ENCODE peak calls at places on chromosomes 11 and 22, in four cellular contexts. H is astrocyte of the spinal cord, Z is BJ, Q is fibroblast of lung. O is an unnamed sample.
A peak's percentile ranks its signal among the peaks of the same experiment; 100 is the strongest.

GRCh38 chr22:19663286-19663815 is 51.0 kb upstream of the SEPTIN5 start:
- DNase-seq in H (peak; percentile 83), Z (no peak), Q (peak; percentile 88), O (peak; percentile 86)

GRCh38 chr11:100752371-100753073 is 65.4 kb downstream of the ARHGAP42 start:
- DNase-seq in H (no peak), Z (no peak), Q (no peak), O (no peak)

GRCh38 chr11:96065379-96065778 is 141.5 kb upstream of the MTMR2 start:
- DNase-seq in H (no peak), Z (no peak), Q (peak; percentile 29), O (no peak)

GRCh38 chr11:130165601-130166456 is 6.2 kb downstream of the ST14 start:
- DNase-seq in H (no peak), Z (no peak), Q (no peak), O (no peak)

GRCh38 chr11:33735166-33735425 is 1.1 kb downstream of the CD59 start:
- DNase-seq in H (no peak), Z (no peak), Q (no peak), O (no peak)

GRCh38 chr22:37326726-37327125 is 44.4 kb downstream of the CYTH4 start:
- DNase-seq in H (no peak), Z (no peak), Q (no peak), O (no peak)

GRCh38 chr11:33147559-33147958 is 13.7 kb downstream of the CSTF3 start:
- DNase-seq in H (peak; percentile 34), Z (no peak), Q (peak; percentile 55), O (no peak)

GRCh38 chr11:117510646-117511045 is 183.0 kb downstream of the CEP164 start:
- DNase-seq in H (no peak), Z (no peak), Q (no peak), O (no peak)

GRCh38 chr11:109364851-109365250 is 57.1 kb upstream of the C11orf87 start:
- DNase-seq in H (no peak), Z (no peak), Q (no peak), O (no peak)

GRCh38 chr11:67698247-67698646 is 23.8 kb upstream of the ALDH3B2 start:
- DNase-seq in H (no peak), Z (no peak), Q (no peak), O (no peak)

GRCh38 chr11:20015529-20016427 is 144.5 kb downstream of the DBX1 start:
- DNase-seq in H (no peak), Z (no peak), Q (peak; percentile 57), O (no peak)

GRCh38 chr22:23128269-23129108 is 13.3 kb downstream of the RSPH14 start:
- DNase-seq in H (peak; percentile 76), Z (peak; percentile 26), Q (peak; percentile 74), O (peak; percentile 36)

GRCh38 chr11:69049490-69049867 is 747 bp downstream of the TPCN2 start:
- DNase-seq in H (no peak), Z (no peak), Q (no peak), O (no peak)

GRCh38 chr11:67504023-67504949 is 877 bp downstream of the PITPNM1 start:
- DNase-seq in H (peak; percentile 15), Z (no peak), Q (peak; percentile 16), O (no peak)

GRCh38 chr11:132028380-132029240 is 658.2 kb downstream of the NTM start:
- DNase-seq in H (peak; percentile 63), Z (no peak), Q (no peak), O (peak; percentile 36)

GRCh38 chr11:70394211-70394950 is 3.9 kb upstream of the CTTN start:
- DNase-seq in H (no peak), Z (no peak), Q (no peak), O (no peak)

GRCh38 chr11:66115638-66116410 is 45.8 kb downstream of the PACS1 start:
- DNase-seq in H (peak; percentile 35), Z (no peak), Q (peak; percentile 72), O (no peak)
- H3K4me3 ChIP-seq in H (no peak overlapping the region), Z (no peak overlapping the region), Q (no peak overlapping the region), O (no peak overlapping the region)

DNA sequence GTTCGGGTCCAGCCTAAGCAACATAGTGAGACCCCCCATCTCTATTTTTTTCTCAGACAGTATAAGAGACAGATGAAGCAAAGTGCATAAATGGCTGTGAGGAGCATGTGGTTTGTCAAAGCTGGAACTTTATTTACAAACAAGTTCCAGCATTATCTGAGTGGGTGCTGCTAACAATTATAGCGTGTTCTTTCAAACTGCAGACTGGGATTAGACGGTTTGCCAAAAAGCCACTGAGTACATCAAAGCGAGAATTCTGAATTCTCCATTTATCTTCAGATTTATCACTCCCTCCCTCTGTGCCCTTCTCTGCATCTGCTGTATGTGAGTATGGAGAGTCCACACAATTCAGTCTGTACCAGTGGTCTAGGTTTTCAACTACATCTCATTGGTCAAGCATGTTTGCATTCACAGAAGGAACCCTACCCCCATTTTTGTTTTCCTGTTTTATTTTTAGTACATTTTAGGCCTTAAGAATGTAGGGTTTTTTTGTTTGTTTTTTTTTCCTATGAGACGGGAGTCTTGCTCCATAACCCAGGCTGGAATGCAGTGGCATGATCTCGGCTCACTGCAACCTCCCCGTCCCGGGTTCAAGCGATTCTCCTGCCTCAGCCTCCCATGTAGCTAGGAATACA is 18.1 kb upstream of the INCENP start:
- DNase-seq in H (no peak), Z (no peak), Q (no peak), O (no peak)
- H3K4me3 ChIP-seq in H (no peak overlapping the region), Z (peak overlapping the region; percentile 8), Q (peak overlapping the region; percentile 28), O (no peak overlapping the region)

DNA sequence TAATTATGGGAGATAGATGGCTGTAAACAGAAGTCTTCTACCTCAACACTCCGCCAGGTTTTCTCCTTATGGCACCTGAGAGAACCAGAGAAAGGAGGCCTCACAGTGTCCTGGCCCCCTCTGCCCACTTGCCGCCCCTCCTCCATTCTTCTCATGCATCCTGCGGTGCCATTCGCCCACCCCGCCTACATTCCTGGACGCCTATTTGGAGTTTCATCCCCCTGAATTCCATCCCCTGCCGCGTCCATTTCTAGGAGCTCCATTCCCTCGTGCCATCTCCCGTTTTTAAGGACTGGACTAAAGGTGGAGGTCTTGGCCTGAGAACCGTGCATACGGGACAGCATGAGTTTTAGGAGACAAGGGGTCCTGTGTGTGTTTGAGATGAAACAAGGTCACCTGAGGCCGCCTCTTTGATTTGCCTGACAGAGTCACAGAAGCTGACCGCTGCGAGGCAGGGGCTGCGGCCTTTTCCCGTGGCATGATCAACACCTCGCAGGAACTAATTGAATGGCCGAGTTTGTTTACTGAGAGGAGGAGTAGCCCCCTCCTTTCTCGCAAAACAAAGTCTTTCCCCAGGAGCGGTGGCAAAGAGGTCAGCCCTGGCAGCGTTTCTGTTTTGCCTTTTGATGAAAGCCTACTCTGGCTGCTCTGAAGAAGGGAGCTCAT is 246.2 kb downstream of the ST3GAL4 start:
- DNase-seq in H (no peak), Z (no peak), Q (no peak), O (no peak)
- H3K4me3 ChIP-seq in H (no peak overlapping the region), Z (no peak overlapping the region), Q (no peak overlapping the region), O (no peak overlapping the region)

DNA sequence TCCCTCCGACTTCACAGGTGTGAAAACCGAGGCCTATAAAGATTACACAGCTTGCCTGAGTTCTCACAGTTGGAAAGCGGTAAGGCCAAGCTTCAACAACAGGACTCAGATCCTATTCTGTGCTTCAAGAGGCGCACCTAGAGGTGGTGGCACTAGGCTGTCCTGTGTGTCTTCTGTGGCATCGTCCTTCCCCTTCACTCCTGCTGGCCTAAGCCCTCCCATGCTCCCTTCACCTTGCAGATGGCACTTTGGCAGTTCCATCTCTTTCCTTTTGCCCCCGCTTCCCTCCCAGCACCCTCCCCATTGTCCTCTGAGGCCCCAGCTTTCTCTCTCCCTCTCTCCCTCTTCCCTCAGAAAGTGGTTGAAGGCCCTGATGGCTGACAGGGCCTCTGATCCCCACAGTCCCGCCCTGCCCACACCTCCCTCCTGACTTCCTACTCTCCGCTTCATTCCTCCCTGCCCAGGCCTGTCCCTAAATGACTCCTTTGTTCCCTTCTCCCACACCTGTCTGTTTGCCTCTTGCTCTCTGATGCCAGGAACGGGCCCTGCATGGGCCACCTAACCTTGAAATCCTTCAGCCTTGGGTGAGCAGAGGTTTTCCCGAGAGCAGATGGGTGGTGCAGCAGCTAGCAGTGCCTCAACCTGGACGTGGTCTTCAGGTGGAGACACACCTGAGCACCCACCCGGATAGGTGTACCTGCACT is 5.8 kb downstream of the TRIM29 start:
- DNase-seq in H (no peak), Z (no peak), Q (no peak), O (no peak)
- H3K4me3 ChIP-seq in H (no peak overlapping the region), Z (no peak overlapping the region), Q (no peak overlapping the region), O (no peak overlapping the region)

GRCh38 chr11:79438631-79439429 is 2.0 kb downstream of the TENM4 start:
- DNase-seq in H (peak; percentile 45), Z (no peak), Q (peak; percentile 42), O (no peak)
- H3K4me3 ChIP-seq in H (peak overlapping the region; percentile 78), Z (peak overlapping the region; percentile 61), Q (peak overlapping the region; percentile 87), O (peak overlapping the region; percentile 75)

GRCh38 chr11:35142481-35143207 is 3.7 kb downstream of the CD44 start:
- DNase-seq in H (no peak), Z (peak; percentile 66), Q (peak; percentile 91), O (no peak)
- H3K4me3 ChIP-seq in H (peak overlapping the region; percentile 98), Z (peak overlapping the region; percentile 24), Q (peak overlapping the region; percentile 50), O (peak overlapping the region; percentile 12)

GRCh38 chr11:102117472-102118113 is 7.3 kb downstream of the YAP1 start:
- DNase-seq in H (peak; percentile 29), Z (no peak), Q (peak; percentile 39), O (no peak)

GRCh38 chr11:102114032-102114431 is 3.8 kb downstream of the YAP1 start:
- DNase-seq in H (no peak), Z (no peak), Q (no peak), O (no peak)

GRCh38 chr11:102112654-102112926 is 2.3 kb downstream of the YAP1 start:
- DNase-seq in H (no peak), Z (no peak), Q (no peak), O (no peak)

GRCh38 chr11:102116453-102117205 is 6.4 kb downstream of the YAP1 start:
- DNase-seq in H (no peak), Z (no peak), Q (peak; percentile 53), O (no peak)

DNA sequence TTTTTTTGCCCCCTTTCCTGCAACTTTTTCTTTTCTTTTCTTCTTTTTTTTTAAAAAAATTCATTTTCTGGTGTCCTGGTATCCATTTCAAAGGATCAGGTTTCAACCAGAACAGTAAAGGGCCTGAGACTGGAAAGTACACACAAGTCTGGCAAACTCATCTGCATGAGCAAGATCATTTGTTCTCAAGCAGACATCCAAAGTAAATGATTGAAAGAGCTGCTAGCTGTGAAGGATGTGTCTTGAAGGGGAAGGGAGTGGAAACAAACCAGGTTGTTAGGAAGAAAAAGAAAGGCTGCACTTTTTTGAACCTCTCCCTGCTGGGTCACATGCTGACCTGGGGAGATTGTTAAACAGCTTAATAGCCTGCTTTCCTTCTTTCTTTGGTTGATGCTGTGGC is 5.3 kb downstream of the YAP1 start:
- DNase-seq in H (peak; percentile 82), Z (no peak), Q (peak; percentile 82), O (peak; percentile 76)
- H3K4me3 ChIP-seq in H (no peak overlapping the region), Z (no peak overlapping the region), Q (no peak overlapping the region), O (no peak overlapping the region)

DNA sequence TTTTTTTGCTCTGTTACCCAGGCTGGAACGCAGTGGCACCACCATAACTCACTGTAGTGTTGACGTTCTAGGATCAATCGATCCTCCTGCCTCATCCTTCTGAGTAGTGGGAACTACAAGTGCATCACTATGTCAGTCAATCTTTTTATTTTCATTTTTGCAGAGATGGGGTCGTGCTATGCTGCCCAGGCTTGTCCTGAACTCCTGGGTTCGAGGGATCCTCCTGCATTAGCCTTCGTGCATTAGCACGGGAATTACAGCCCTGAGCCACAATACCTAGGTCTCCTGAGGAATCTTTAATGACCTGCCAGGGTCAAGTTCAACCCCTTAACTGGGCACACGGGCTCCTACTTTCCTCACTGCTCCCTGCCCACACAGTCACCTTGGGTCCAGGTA is 4.4 kb downstream of the APOL3 start:
- DNase-seq in H (no peak), Z (no peak), Q (no peak), O (no peak)
- H3K4me3 ChIP-seq in H (no peak overlapping the region), Z (peak overlapping the region; percentile 33), Q (peak overlapping the region; percentile 64), O (no peak overlapping the region)